ENCODE peak calls at places on chromosomes 11 and 22, in ten cellular contexts. W, L, U, H, J, C, O, K, V and Q are unnamed samples.

GRCh38 chr22:45318168-45318557 is 8.4 kb downstream of the FAM118A start:
- DNase-seq in L (peak), H (peak), V (peak), J (peak), K (peak), O (peak), U (peak), W (peak), C (peak), Q (peak)

GRCh38 chr11:88415495-88415894 is 78.0 kb upstream of the CTSC start:
- DNase-seq in J (no peak), H (no peak), K (no peak), V (no peak), W (no peak), O (no peak), U (no peak), L (no peak), C (no peak), Q (no peak)

GRCh38 chr11:45917623-45918330 is at the start of gene PEX16:
- DNase-seq in O (peak), C (peak), K (peak), H (peak), U (peak), W (peak), V (peak), J (peak), L (peak), Q (peak)

GRCh38 chr22:46111645-46112306 is 38.5 kb upstream of the PPARA start:
- DNase-seq in U (no peak), O (no peak), C (no peak), J (no peak), V (no peak), L (no peak), W (peak), H (no peak), K (no peak), Q (no peak)

GRCh38 chr11:133134561-133135173 is 397.6 kb downstream of the OPCML start:
- DNase-seq in O (peak), W (peak), K (peak), H (peak), C (peak), V (peak), L (peak), U (peak), J (peak), Q (peak)

GRCh38 chr11:32426819-32427615 is 8.3 kb downstream of the WT1 start:
- DNase-seq in U (no peak), J (no peak), W (no peak), C (no peak), K (no peak), V (no peak), L (peak), H (no peak), O (no peak), Q (no peak)

GRCh38 chr22:28801845-28802594 is 1.7 kb upstream of the XBP1 start:
- DNase-seq in K (peak), L (no peak), U (no peak), C (no peak), J (peak), H (no peak), W (no peak), V (no peak), O (no peak), Q (peak)

GRCh38 chr11:74671520-74672196 is 59.6 kb downstream of the CHRDL2 start:
- DNase-seq in V (no peak), L (peak), O (no peak), C (no peak), H (no peak), K (no peak), U (no peak), W (no peak), J (no peak), Q (no peak)

GRCh38 chr11:117473692-117474091 is 146.0 kb downstream of the CEP164 start:
- DNase-seq in K (no peak), U (no peak), H (no peak), J (no peak), C (no peak), W (no peak), V (no peak), O (peak), L (no peak), Q (no peak)

GRCh38 chr11:34203377-34203801 is 98.0 kb downstream of the NAT10 start:
- DNase-seq in O (no peak), K (no peak), L (no peak), V (no peak), U (no peak), W (no peak), J (peak), H (no peak), C (no peak), Q (no peak)

GRCh38 chr11:3202305-3202704 is 16.3 kb downstream of the MRGPRG start:
- DNase-seq in W (no peak), K (no peak), C (no peak), U (no peak), J (no peak), V (no peak), L (no peak), O (no peak), H (no peak), Q (peak)

GRCh38 chr11:200224-201003 is 6.8 kb downstream of the BET1L start:
- DNase-seq in C (no peak), L (no peak), W (no peak), K (no peak), J (no peak), U (no peak), V (no peak), O (no peak), H (no peak), Q (no peak)

GRCh38 chr11:117654856-117655255 is 142.2 kb downstream of the DSCAML1 start:
- DNase-seq in W (no peak), O (no peak), V (no peak), K (no peak), H (no peak), J (no peak), U (no peak), L (no peak), C (no peak), Q (no peak)

GRCh38 chr11:7081441-7081840 is 7.4 kb upstream of the RBMXL2 start:
- DNase-seq in V (no peak), J (no peak), C (no peak), O (no peak), H (no peak), K (no peak), L (no peak), U (no peak), W (no peak), Q (no peak)

GRCh38 chr11:92627615-92628201 is 341.7 kb upstream of the MTNR1B start:
- DNase-seq in U (no peak), C (no peak), V (no peak), W (no peak), J (no peak), O (peak), H (no peak), K (no peak), L (no peak), Q (no peak)

GRCh38 chr11:93541154-93541553 is 2.0 kb downstream of the SMCO4 start:
- DNase-seq in K (no peak), O (no peak), J (no peak), H (no peak), C (no peak), V (no peak), W (no peak), L (no peak), U (no peak), Q (no peak)

GRCh38 chr11:15434529-15434928 is 319.8 kb downstream of the INSC start:
- DNase-seq in W (no peak), V (no peak), J (no peak), K (no peak), O (no peak), L (no peak), U (no peak), C (no peak), H (no peak), Q (no peak)

GRCh38 chr11:46560300-46561025 is 33.4 kb downstream of the AMBRA1 start:
- DNase-seq in O (peak), L (peak), J (peak), V (no peak), H (no peak), K (no peak), W (no peak), U (no peak), C (peak), Q (no peak)

GRCh38 chr11:37560346-37560745 is 962.3 kb upstream of the RAG2 start:
- DNase-seq in V (no peak), K (no peak), U (no peak), O (peak), C (peak), H (no peak), L (no peak), J (no peak), W (no peak), Q (no peak)

GRCh38 chr11:109350091-109350490 is 71.9 kb upstream of the C11orf87 start:
- DNase-seq in U (no peak), K (no peak), J (no peak), V (no peak), H (no peak), L (no peak), W (no peak), O (no peak), C (no peak), Q (no peak)

DNA sequence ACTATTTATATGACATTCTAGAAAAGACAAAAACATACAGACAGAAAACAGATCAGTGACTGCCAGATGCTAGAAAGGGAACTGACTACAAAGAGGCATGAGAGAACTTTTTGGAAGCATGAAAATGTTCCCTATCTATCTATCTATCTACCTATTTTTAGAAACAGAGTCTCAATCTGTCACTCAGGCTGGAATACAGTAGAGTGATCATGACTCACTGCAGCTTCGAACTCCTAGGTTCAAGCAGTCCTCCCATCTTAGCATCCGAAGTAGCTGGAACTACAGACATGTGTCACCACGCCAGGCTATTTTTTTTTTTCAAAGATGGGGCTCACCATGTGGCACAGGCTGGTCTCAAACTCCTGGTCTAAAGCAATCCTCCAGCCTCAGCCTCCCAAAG is 6.9 kb downstream of the SBF2 start:
- DNase-seq in J (no peak), W (no peak), C (no peak), U (no peak), V (no peak), O (no peak), H (no peak), L (no peak), K (no peak), Q (no peak)
- TF ChIP-seq CTCF in J (no peak), W (no peak), C (no peak), U (no peak), V (no peak), O (no peak), H (no peak), L (no peak), K (no peak), Q (no peak)

GRCh38 chr11:22130462-22131053 is 62.3 kb upstream of the ANO5 start:
- DNase-seq in U (no peak), C (peak), K (no peak), W (no peak), O (no peak), L (peak), J (peak), H (no peak), V (no peak), Q (no peak)
- TF ChIP-seq CTCF in U (peak), C (peak), K (peak), W (peak), O (peak), L (peak), J (peak), H (no peak), V (peak), Q (no peak)

DNA sequence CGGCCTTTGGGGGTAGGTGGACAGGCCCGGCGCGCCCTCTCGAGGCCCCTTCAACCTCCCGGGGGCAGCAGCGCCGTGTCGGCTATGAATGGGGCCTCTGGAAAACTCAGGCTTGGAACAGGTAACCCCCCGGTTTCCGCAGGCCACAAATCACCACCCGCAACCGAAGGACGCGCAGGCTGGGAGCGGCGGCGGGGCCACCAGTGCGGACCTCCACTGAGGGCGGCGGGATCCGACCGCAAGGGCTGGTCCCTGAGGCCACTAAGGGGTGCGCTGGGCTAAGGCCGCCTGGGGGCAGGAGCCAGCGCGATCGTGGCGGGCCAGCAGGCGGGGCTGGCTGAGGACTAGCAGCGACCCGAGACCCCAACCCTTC is 695 bp upstream of the ATF4 start:
- DNase-seq in W (peak), J (peak), L (no peak), K (peak), C (no peak), V (peak), O (peak), H (no peak), U (peak), Q (peak)
- TF ChIP-seq CTCF in W (peak), J (peak), L (peak), K (peak), C (peak), V (peak), O (no peak), H (no peak), U (peak), Q (no peak)

GRCh38 chr11:1389103-1389931 is 417 bp upstream of the BRSK2 start:
- DNase-seq in V (peak), W (peak), J (peak), U (peak), C (peak), L (peak), H (peak), K (peak), O (peak), Q (peak)
- TF ChIP-seq CTCF in V (peak), W (peak), J (no peak), U (peak), C (no peak), L (no peak), H (no peak), K (peak), O (no peak), Q (no peak)

GRCh38 chr11:67095214-67095507 is 23.9 kb upstream of the KDM2A start:
- DNase-seq in W (no peak), U (no peak), K (no peak), V (no peak), O (no peak), J (no peak), H (no peak), C (no peak), L (no peak), Q (no peak)
- TF ChIP-seq CTCF in W (no peak), U (no peak), K (no peak), V (no peak), O (no peak), J (peak), H (no peak), C (no peak), L (no peak), Q (peak)

GRCh38 chr11:19392321-19392720 is 151.6 kb upstream of the E2F8 start:
- DNase-seq in L (no peak), O (no peak), W (no peak), U (no peak), V (no peak), C (no peak), H (no peak), J (no peak), K (no peak), Q (no peak)

GRCh38 chr11:19395050-19395449 is 154.3 kb upstream of the E2F8 start:
- DNase-seq in H (no peak), L (no peak), C (no peak), J (no peak), O (no peak), U (peak), V (no peak), W (no peak), K (no peak), Q (no peak)

GRCh38 chr11:19393119-19393518 is 152.4 kb upstream of the E2F8 start:
- DNase-seq in U (peak), H (no peak), C (no peak), K (no peak), L (no peak), V (no peak), J (no peak), O (no peak), W (no peak), Q (no peak)

GRCh38 chr11:19394525-19395016 is 153.8 kb upstream of the E2F8 start:
- DNase-seq in C (no peak), U (peak), J (no peak), K (no peak), V (no peak), H (no peak), L (no peak), O (no peak), W (no peak), Q (no peak)

GRCh38 chr11:19393941-19394340 is 153.2 kb upstream of the E2F8 start:
- DNase-seq in C (no peak), W (no peak), O (no peak), V (no peak), H (no peak), U (peak), J (no peak), L (peak), K (no peak), Q (no peak)
- TF ChIP-seq CTCF in C (no peak), W (no peak), O (no peak), V (no peak), H (no peak), U (no peak), J (no peak), L (no peak), K (no peak), Q (no peak)

DNA sequence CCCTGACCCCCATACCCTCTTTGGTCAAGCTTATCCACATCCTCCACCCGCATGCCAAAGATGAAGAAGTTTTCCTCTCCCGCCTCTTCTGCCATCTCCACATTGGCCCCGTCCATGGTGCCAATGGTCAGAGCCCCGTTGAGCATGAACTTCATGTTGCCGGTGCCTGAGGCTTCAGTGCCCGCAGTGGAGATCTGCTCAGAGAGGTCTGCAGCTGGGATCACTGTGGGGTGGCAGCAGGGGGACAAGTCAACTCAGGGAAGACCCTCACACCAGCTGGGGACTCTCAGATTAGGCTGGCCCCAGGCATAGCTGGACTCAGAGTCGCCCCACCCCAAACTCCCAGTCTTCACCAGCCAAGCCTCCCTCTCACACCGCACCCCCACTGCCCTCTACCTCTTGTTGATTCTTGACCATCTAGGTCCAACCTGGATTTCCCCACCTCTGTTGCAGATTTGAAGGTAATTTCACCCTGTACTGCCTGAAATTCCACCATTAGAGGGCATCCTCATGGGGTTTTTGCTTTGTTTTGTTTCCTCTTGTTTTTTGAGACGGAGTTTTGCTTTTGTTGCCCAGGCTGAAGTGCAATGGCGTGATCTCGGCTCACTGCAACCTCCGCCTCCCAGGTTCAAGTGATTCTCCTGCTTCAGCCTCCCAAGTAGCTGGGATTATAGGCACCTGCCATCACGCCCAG is 6.6 kb upstream of the RASGRP2 start:
- DNase-seq in C (no peak), L (no peak), H (no peak), W (no peak), V (no peak), U (no peak), J (no peak), K (no peak), O (no peak), Q (no peak)
- TF ChIP-seq CTCF in C (peak), L (no peak), H (no peak), W (no peak), V (no peak), U (no peak), J (peak), K (no peak), O (no peak), Q (no peak)

GRCh38 chr22:19854778-19855503 is at the start of the genes GNB1L and RTL10:
- DNase-seq in O (peak), L (peak), V (peak), W (peak), J (peak), U (peak), C (peak), H (peak), K (peak), Q (peak)
- TF ChIP-seq CTCF in O (no peak), L (no peak), V (peak), W (no peak), J (peak), U (peak), C (no peak), H (no peak), K (peak), Q (peak)